ENCODE peak calls at places on chromosomes 16 and 17, in ten cellular contexts. F is NCI-H1105 treated with DMSO at 0.1 percent for 48 hours, D is retina, O is colonic mucosa, L is coronary artery, G is foreskin fibroblast, T is A549, W is left lobe of liver, E is breast epithelium, I is fibroblast of mammary gland. V is an unnamed sample.

GRCh38 chr16:88381820-88382451 is 823 bp upstream of the ZNF469 start:
- DNase-seq in F (no peak), D (no peak), O (no peak), L (no peak), G (no peak), T (no peak), W (no peak), E (no peak), I (no peak), V (no peak)

GRCh38 chr16:1773703-1774455 is 945 bp upstream of the MRPS34 start:
- DNase-seq in F (no peak), D (no peak), O (no peak), L (no peak), G (no peak), T (no peak), W (peak), E (no peak), I (peak), V (peak)

GRCh38 chr17:62825182-62825581 is 17.1 kb upstream of the MARCHF10 start:
- DNase-seq in F (no peak), D (no peak), O (no peak), L (no peak), G (no peak), T (no peak), W (peak), E (no peak), I (no peak), V (no peak)

GRCh38 chr17:19010729-19011505 is 6.4 kb upstream of the FAM83G start:
- DNase-seq in F (no peak), D (no peak), O (peak), L (no peak), G (no peak), T (peak), W (no peak), E (no peak), I (peak), V (no peak)

GRCh38 chr16:79317026-79317425 is 283.5 kb downstream of the MAF start:
- DNase-seq in F (no peak), D (no peak), O (no peak), L (no peak), G (no peak), T (no peak), W (no peak), E (no peak), I (no peak), V (no peak)

GRCh38 chr16:11249233-11250061 is 6.6 kb downstream of the SOCS1 start:
- DNase-seq in F (no peak), D (no peak), O (no peak), L (no peak), G (no peak), T (no peak), W (no peak), E (no peak), I (no peak), V (no peak)

GRCh38 chr17:82548681-82549303 is 29.3 kb downstream of the FOXK2 start:
- DNase-seq in F (no peak), D (no peak), O (peak), L (no peak), G (no peak), T (no peak), W (no peak), E (no peak), I (peak), V (peak)

GRCh38 chr17:35084987-35085386 is 21.5 kb upstream of the RFFL start:
- DNase-seq in F (no peak), D (no peak), O (no peak), L (no peak), G (peak), T (peak), W (no peak), E (no peak), I (peak), V (no peak)

GRCh38 chr16:88346680-88347505 is 35.9 kb upstream of the ZNF469 start:
- DNase-seq in F (no peak), D (no peak), O (no peak), L (no peak), G (no peak), T (no peak), W (no peak), E (no peak), I (no peak), V (no peak)

GRCh38 chr16:51286272-51286671 is 135.2 kb upstream of the SALL1 start:
- DNase-seq in F (no peak), D (no peak), O (no peak), L (peak), G (no peak), T (no peak), W (no peak), E (no peak), I (no peak), V (no peak)

GRCh38 chr16:72536673-72537435 is 364.9 kb upstream of the PMFBP1 start:
- DNase-seq in F (no peak), D (no peak), O (no peak), L (no peak), G (no peak), T (no peak), W (no peak), E (no peak), I (peak), V (no peak)

GRCh38 chr17:76270127-76270592 is 5.0 kb downstream of the UBALD2 start:
- DNase-seq in F (no peak), D (no peak), O (no peak), L (no peak), G (no peak), T (no peak), W (peak), E (no peak), I (no peak), V (no peak)

GRCh38 chr17:42456223-42457106 is 2.2 kb upstream of the ATP6V0A1 start:
- DNase-seq in F (no peak), D (no peak), O (no peak), L (no peak), G (peak), T (no peak), W (no peak), E (no peak), I (peak), V (no peak)

GRCh38 chr16:87627542-87628245 is 25.4 kb downstream of the JPH3 start:
- DNase-seq in F (no peak), D (no peak), O (no peak), L (no peak), G (no peak), T (no peak), W (no peak), E (no peak), I (no peak), V (no peak)